ENCODE peak calls at places on chromosomes 11 and 22, in ten cellular contexts. T is SJSA1; M is fibroblast of lung; A is left ventricle myocardium inferior; F is keratinocyte; H is AG04450; R is vagina; P is GM06990; D is coronary artery; K is CD4-positive, alpha-beta memory T cell. N is an unnamed sample.
A peak's percentile ranks its signal among the peaks of the same experiment; 100 is the strongest.

GRCh38 chr11:27108809-27109208 is 68.2 kb downstream of the BBOX1 start:
- DNase-seq in A (no peak), T (no peak), H (no peak), M (no peak), F (no peak), D (no peak), R (no peak), P (no peak), K (no peak), N (no peak)

GRCh38 chr11:12746593-12747097 is 72.4 kb downstream of the TEAD1 start:
- DNase-seq in P (no peak), R (no peak), A (peak; percentile 71), H (peak; percentile 84), K (no peak), T (peak; percentile 39), F (no peak), M (peak; percentile 95), D (no peak), N (peak; percentile 95)

GRCh38 chr11:13052130-13052541 is 43.0 kb downstream of the RASSF10 start:
- DNase-seq in T (no peak), D (no peak), R (no peak), P (no peak), F (no peak), M (no peak), A (no peak), H (no peak), K (no peak), N (no peak)

GRCh38 chr11:124873980-124874379 is 8.7 kb downstream of the ROBO3 start:
- DNase-seq in F (no peak), R (no peak), T (no peak), P (no peak), M (no peak), H (no peak), K (no peak), A (no peak), D (peak; percentile 38), N (no peak)

GRCh38 chr11:93822359-93822758 is 28.1 kb downstream of the VSTM5 start:
- DNase-seq in K (no peak), P (no peak), R (no peak), T (no peak), F (no peak), H (no peak), M (no peak), A (no peak), D (no peak), N (no peak)

GRCh38 chr11:58497951-58498350 is 10.0 kb downstream of the OR5B21 start:
- DNase-seq in P (no peak), H (no peak), T (no peak), F (peak; percentile 7), K (no peak), M (no peak), D (no peak), A (no peak), R (no peak), N (no peak)

GRCh38 chr22:22746963-22747933 is 102.8 kb downstream of the GGTLC2 start:
- DNase-seq in P (peak; percentile 20), T (no peak), F (no peak), R (peak; percentile 64), A (no peak), H (no peak), M (no peak), D (no peak), K (no peak), N (no peak)

GRCh38 chr22:48702573-48703264 is 1125.0 kb downstream of the BRD1 start:
- DNase-seq in T (no peak), D (no peak), A (peak; percentile 12), R (no peak), K (no peak), F (no peak), H (no peak), P (no peak), M (no peak), N (no peak)

GRCh38 chr11:44305643-44306468 is 4.1 kb downstream of the ALX4 start:
- DNase-seq in M (peak; percentile 14), F (no peak), H (no peak), A (no peak), R (no peak), D (no peak), T (peak; percentile 61), K (peak; percentile 17), P (no peak), N (peak; percentile 32)
- H3K4me3 ChIP-seq in M (peak overlapping the region; percentile 43), F (peak overlapping the region; percentile 60), H (peak overlapping the region; percentile 53), A (peak overlapping the region; percentile 66), R (peak overlapping the region; percentile 40), D (peak overlapping the region; percentile 70), T (peak overlapping the region; percentile 36), K (peak overlapping the region; percentile 61), P (peak overlapping the region; percentile 63), N (peak overlapping the region; percentile 50)

GRCh38 chr11:65945430-65945911 is at the start of gene TSGA10IP:
- DNase-seq in T (no peak), F (no peak), A (no peak), H (no peak), D (no peak), K (no peak), M (no peak), R (no peak), P (no peak), N (no peak)
- H3K4me3 ChIP-seq in T (no peak within 1 kb of the TSS), F (no peak within 1 kb of the TSS), A (no peak within 1 kb of the TSS), H (no peak within 1 kb of the TSS), D (no peak within 1 kb of the TSS), K (no peak within 1 kb of the TSS), M (no peak within 1 kb of the TSS), R (no peak within 1 kb of the TSS), P (no peak within 1 kb of the TSS), N (no peak within 1 kb of the TSS)

DNA sequence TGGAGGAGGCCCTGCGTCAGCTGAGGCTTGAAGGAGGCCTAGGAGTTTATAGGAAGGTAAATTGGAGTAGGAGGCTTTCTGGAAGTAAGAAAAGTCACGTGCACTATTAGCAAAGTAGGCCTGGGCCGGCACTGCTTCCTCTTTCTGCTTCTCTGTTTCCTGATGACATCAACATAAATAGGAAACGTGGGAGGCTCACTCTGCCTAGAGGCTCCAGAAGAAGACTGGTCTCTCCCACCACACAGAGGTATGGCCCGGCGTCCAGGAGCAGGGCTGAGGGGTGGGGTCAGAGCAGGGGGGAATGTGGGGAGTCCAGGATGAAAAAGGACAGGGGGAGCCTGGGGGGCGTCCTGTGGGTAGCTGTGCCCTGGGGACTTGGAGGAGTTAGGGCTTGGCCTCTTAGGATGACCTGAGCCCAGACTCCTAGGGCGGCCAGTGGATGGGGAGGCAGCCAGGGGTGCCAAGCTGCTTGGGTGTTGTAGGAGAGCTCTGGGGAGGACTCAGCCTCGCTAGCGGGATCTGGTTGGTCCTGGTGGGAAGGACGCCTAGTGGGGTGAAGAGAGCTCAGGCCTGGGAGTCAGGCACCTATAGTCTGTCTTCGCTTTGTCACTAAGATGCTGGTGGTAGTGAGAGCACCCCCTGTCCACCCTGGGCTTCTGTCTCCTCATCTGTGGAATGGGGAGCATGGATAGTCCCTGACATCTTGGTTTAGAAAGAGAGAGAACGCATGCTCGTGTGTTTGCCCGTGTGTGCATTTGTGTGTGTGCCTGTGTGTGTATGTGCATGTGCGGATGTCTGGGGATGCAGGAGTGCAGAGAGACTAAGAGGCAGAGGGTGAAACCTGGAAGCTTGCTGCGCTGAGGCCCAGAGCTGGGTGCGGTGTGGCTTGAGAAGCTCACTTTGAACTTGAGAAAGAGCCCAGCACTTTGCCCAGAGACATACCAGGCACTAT is at the start of gene CSF2RB:
- DNase-seq in A (peak; percentile 43), P (peak; percentile 49), F (no peak), H (no peak), D (no peak), K (no peak), M (no peak), R (no peak), T (no peak), N (no peak)
- H3K4me3 ChIP-seq in A (peak within 1 kb of the TSS; percentile 51), P (peak within 1 kb of the TSS; percentile 68), F (no peak within 1 kb of the TSS), H (no peak within 1 kb of the TSS), D (peak within 1 kb of the TSS; percentile 45), K (no peak within 1 kb of the TSS), M (no peak within 1 kb of the TSS), R (peak within 1 kb of the TSS; percentile 25), T (no peak within 1 kb of the TSS), N (no peak within 1 kb of the TSS)

GRCh38 chr22:18973264-18974031 is 37.4 kb upstream of the PRODH start:
- DNase-seq in A (no peak), M (no peak), R (no peak), P (no peak), D (no peak), F (no peak), H (no peak), T (no peak), K (no peak), N (no peak)

GRCh38 chr22:18970948-18971315 is 34.8 kb upstream of the PRODH start:
- DNase-seq in A (no peak), R (no peak), F (no peak), H (no peak), M (no peak), D (no peak), K (no peak), P (no peak), T (no peak), N (no peak)

GRCh38 chr22:18968011-18968749 is 32.1 kb upstream of the PRODH start:
- DNase-seq in T (no peak), F (no peak), K (no peak), M (no peak), H (no peak), R (no peak), P (no peak), A (no peak), D (no peak), N (peak; percentile 40)

GRCh38 chr22:18971321-18971751 is 35.2 kb upstream of the PRODH start:
- DNase-seq in R (no peak), A (no peak), T (no peak), F (no peak), H (no peak), D (no peak), K (no peak), M (no peak), P (no peak), N (no peak)

GRCh38 chr22:18970180-18970947 is 34.3 kb upstream of the PRODH start:
- DNase-seq in H (no peak), R (no peak), T (peak; percentile 23), M (peak; percentile 30), D (no peak), K (no peak), F (no peak), P (no peak), A (no peak), N (no peak)
- H3K4me3 ChIP-seq in H (no peak overlapping the region), R (peak overlapping the region; percentile 39), T (peak overlapping the region; percentile 43), M (peak overlapping the region; percentile 47), D (peak overlapping the region; percentile 69), K (no peak overlapping the region), F (peak overlapping the region; percentile 78), P (no peak overlapping the region), A (peak overlapping the region; percentile 68), N (peak overlapping the region; percentile 34)